ENCODE peak calls at places on chromosomes 5 and 9, in five cellular contexts. K, N, C, U and D are unnamed samples.

GRCh38 chr9:106864533-106865143 is 1.7 kb downstream of the ZNF462 start:
- DNase-seq in K (peak), N (no peak), C (peak), U (no peak), D (peak)

GRCh38 chr5:60823574-60823973 is 20.5 kb downstream of the ELOVL7 start:
- DNase-seq in K (no peak), N (no peak), C (no peak), U (no peak), D (no peak)

GRCh38 chr5:139660916-139661814 is 13.0 kb downstream of the CXXC5 start:
- DNase-seq in K (peak), N (peak), C (peak), U (peak), D (peak)

GRCh38 chr5:152058267-152058666 is 133.6 kb upstream of the GLRA1 start:
- DNase-seq in K (no peak), N (no peak), C (no peak), U (no peak), D (no peak)

GRCh38 chr5:159448-160172 is 31.7 kb upstream of the LRRC14B start:
- DNase-seq in K (peak), N (no peak), C (peak), U (peak), D (no peak)

GRCh38 chr5:157245477-157245876 is 20.4 kb upstream of the CYFIP2 start:
- DNase-seq in K (no peak), N (no peak), C (no peak), U (no peak), D (no peak)

GRCh38 chr9:113558632-113559502 is 95.3 kb downstream of the RGS3 start:
- DNase-seq in K (peak), N (no peak), C (no peak), U (peak), D (peak)

GRCh38 chr5:78821519-78821918 is 163.6 kb downstream of the ARSB start:
- DNase-seq in K (no peak), N (no peak), C (no peak), U (no peak), D (no peak)

GRCh38 chr5:125609011-125609410 is 814.2 kb upstream of the GRAMD2B start:
- DNase-seq in K (no peak), N (no peak), C (no peak), U (no peak), D (no peak)

GRCh38 chr9:121937248-121937647 is 155.9 kb downstream of the TTLL11 start:
- DNase-seq in K (no peak), N (no peak), C (no peak), U (no peak), D (no peak)